ENCODE peak calls at places on chromosomes 12 and 14, in four cellular contexts. M is GM12891, H is tibial nerve, Z is lower leg skin. K is an unnamed sample.

GRCh38 chr12:106645074-106645421 is 62.2 kb downstream of the RFX4 start:
- DNase-seq in M (no peak), H (peak), Z (peak), K (no peak)

GRCh38 chr12:644818-645552 is 18.3 kb downstream of the NINJ2 start:
- DNase-seq in M (no peak), H (no peak), Z (no peak), K (no peak)

GRCh38 chr12:131803995-131804521 is 24.1 kb upstream of the MMP17 start:
- DNase-seq in M (no peak), H (no peak), Z (no peak), K (no peak)

GRCh38 chr12:122827258-122827657 is 8.0 kb upstream of the HIP1R start:
- DNase-seq in M (no peak), H (no peak), Z (no peak), K (no peak)

GRCh38 chr12:2198088-2198501 is 145.3 kb downstream of the CACNA1C start:
- DNase-seq in M (no peak), H (no peak), Z (no peak), K (peak)

GRCh38 chr12:52010692-52011601 is 4.2 kb downstream of the TAMALIN start:
- DNase-seq in M (no peak), H (no peak), Z (no peak), K (no peak)

GRCh38 chr12:56205445-56205844 is 16.2 kb upstream of the SMARCC2 start:
- DNase-seq in M (no peak), H (no peak), Z (no peak), K (no peak)

GRCh38 chr14:23345987-23346692 is 6.5 kb downstream of the SLC22A17 start:
- DNase-seq in M (no peak), H (no peak), Z (no peak), K (no peak)

GRCh38 chr12:102990419-102990818 is 32.9 kb downstream of the ASCL1 start:
- DNase-seq in M (no peak), H (no peak), Z (no peak), K (no peak)

DNA sequence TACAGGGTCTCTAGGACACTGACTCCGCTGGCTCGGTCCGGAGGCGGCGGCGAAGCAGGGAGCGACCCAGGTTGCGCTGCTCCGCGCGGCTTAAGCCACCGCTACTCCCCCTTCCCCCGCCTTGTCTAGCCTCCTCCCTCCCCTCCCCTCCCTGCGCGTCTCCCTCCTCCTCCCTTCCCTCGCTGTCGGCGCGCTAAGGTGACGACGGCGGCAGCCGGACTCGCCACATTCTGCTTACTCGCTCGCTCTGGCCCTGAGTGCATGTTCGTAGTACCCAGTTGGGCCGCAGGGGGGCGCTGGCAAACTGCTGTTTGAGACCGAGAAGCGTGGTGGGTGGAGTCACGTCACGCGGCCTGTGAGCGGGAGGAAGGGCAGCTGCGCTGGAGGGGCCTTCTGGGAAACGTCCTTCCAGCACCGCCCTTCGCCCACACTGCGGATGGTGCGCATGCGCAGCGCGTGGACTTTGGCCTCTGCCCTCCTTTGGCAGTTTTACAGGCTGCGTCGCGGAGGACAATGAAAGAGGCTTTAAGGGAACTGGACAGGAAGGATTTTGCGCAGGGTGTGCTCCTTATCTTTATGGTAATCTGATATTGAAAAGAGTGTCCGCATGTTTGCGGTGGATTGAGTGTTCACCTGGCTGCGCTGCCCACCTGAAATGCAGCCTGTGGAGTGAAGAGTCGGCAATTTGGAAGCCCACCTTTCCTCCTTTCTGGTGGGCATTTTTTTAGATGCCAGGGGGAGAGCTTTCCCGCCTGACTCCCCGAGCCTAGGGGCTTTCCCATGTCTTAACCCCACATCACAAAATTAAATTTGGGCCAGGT is at the start of gene SCAF11:
- DNase-seq in M (peak), H (peak), Z (peak), K (peak)
- TF ChIP-seq POLR2A in M (peak), H (peak), Z (peak), K (peak)

GRCh38 chr12:101697197-101697929 is at the start of gene CHPT1:
- DNase-seq in M (peak), H (peak), Z (peak), K (peak)
- TF ChIP-seq POLR2A in M (no peak), H (peak), Z (no peak), K (peak)

GRCh38 chr14:54712371-54712998 is 145.6 kb downstream of the SAMD4A start:
- DNase-seq in M (no peak), H (peak), Z (peak), K (no peak)
- TF ChIP-seq POLR2A in M (no peak), H (no peak), Z (no peak), K (no peak)

DNA sequence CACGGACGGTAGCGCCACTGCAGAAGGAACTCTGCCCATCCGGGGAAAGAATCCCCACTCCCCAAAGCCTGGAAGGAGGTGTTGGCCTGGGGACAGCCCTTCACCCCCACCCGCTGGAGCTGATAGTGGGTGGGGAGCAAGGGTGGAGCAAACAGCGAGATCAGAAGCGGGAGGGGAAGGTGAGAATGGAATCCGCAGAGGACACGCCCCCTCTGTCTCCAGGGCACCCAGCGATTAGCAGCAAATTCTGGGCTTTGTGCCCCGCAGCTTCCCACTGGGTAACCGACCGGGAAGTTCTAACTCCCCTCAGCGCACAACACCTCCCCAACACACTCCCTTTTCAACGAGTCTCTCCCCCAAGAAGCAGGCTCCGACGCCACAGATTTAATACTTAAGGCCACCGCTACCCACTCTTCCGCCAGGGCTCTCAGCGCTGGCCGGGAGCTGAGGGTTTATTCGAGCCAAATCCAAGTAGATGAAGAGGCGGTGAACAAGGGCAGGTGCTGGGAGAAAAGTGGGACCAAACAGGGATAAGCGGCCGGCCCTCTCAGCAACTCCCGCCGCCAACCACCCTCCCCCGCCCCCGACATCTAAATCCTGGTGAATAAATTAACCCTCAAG is 1.3 kb downstream of the SLC25A29 start:
- DNase-seq in M (no peak), H (peak), Z (peak), K (peak)
- TF ChIP-seq POLR2A in M (no peak), H (no peak), Z (no peak), K (no peak)

DNA sequence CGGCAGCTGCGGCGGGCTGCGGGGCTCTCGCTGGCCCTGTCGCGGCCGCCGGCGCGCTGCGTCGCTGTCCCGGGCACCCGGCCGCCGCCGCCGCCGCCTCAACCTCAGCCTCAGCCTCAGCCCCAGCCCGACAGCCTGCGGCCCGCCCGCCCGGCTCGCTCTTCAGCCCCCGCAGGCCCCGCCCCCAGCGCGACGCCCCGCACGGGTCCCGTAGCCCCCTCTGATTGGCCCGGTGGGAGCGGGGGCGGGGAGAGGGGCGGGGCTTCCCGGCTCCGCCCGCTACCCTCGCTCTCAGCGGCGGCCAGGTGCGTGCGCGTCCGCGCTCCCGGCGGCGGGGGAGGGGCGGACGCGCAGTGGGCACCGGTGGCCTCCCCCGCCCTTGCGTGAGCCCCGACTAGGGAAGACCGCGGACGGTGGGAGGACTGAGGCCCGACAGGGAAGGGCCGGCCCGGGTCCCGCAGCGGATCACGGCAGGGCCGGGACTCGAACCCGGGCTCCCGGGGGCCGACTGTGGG is at the start of gene PPP1R13B:
- DNase-seq in M (peak), H (peak), Z (peak), K (peak)
- TF ChIP-seq POLR2A in M (no peak), H (no peak), Z (no peak), K (peak)